ENCODE peak calls at places on chromosomes 4 and X, in four cellular contexts. O, K, L and G are unnamed samples.

GRCh38 chr4:75494563-75494962 is 19.6 kb downstream of the RCHY1 start:
- DNase-seq in K (no peak), O (no peak), L (no peak), G (no peak)

GRCh38 chr4:147960971-147961370 is 229.1 kb downstream of the ARHGAP10 start:
- DNase-seq in K (no peak), L (no peak), O (no peak), G (no peak)

GRCh38 chrX:2670978-2671377 is 20.1 kb upstream of the CD99 start:
- DNase-seq in L (no peak), O (no peak), K (no peak), G (no peak)

GRCh38 chr4:2754848-2755820 is 1.0 kb downstream of the TNIP2 start:
- DNase-seq in K (no peak), L (no peak), O (no peak), G (no peak)

GRCh38 chr4:25913056-25913850 is 767 bp upstream of the SMIM20 start:
- DNase-seq in L (no peak), K (no peak), O (no peak), G (no peak)

GRCh38 chr4:119672086-119672485 is 43.5 kb upstream of the PDE5A start:
- DNase-seq in L (no peak), K (no peak), O (no peak), G (no peak)

GRCh38 chr4:41590591-41590990 is 52.6 kb downstream of the LIMCH1 start:
- DNase-seq in K (no peak), L (no peak), O (no peak), G (no peak)

GRCh38 chr4:159048166-159048886 is 54.6 kb upstream of the RAPGEF2 start:
- DNase-seq in K (peak), L (peak), O (no peak), G (peak)

GRCh38 chr4:151721466-151721865 is 39.3 kb downstream of the GATB start:
- DNase-seq in L (no peak), O (no peak), K (no peak), G (no peak)

GRCh38 chr4:77990904-77991358 is 66.2 kb upstream of the FRAS1 start:
- DNase-seq in O (no peak), L (peak), K (no peak), G (no peak)
- TF ChIP-seq CHD4 in O (no peak), L (no peak), K (no peak), G (no peak)

GRCh38 chrX:37757082-37757481 is 22.8 kb upstream of the CYBB start:
- DNase-seq in K (no peak), O (no peak), L (no peak), G (no peak)

GRCh38 chrX:37754518-37754917 is 25.3 kb upstream of the CYBB start:
- DNase-seq in K (no peak), O (no peak), L (no peak), G (no peak)

GRCh38 chrX:37753384-37753783 is 26.5 kb upstream of the CYBB start:
- DNase-seq in K (no peak), L (no peak), O (no peak), G (no peak)

GRCh38 chrX:37752941-37753340 is 26.9 kb upstream of the CYBB start:
- DNase-seq in L (no peak), K (no peak), O (no peak), G (no peak)

GRCh38 chrX:37755073-37755472 is 24.8 kb upstream of the CYBB start:
- DNase-seq in O (peak), K (peak), L (no peak), G (no peak)
- TF ChIP-seq CHD4 in O (no peak), K (no peak), L (no peak), G (no peak)

GRCh38 chr4:19010766-19011165 is 989.2 kb upstream of the LCORL start:
- DNase-seq in L (no peak), O (no peak), K (no peak), G (no peak)
- TF ChIP-seq CHD4 in L (no peak), O (no peak), K (no peak), G (no peak)

DNA sequence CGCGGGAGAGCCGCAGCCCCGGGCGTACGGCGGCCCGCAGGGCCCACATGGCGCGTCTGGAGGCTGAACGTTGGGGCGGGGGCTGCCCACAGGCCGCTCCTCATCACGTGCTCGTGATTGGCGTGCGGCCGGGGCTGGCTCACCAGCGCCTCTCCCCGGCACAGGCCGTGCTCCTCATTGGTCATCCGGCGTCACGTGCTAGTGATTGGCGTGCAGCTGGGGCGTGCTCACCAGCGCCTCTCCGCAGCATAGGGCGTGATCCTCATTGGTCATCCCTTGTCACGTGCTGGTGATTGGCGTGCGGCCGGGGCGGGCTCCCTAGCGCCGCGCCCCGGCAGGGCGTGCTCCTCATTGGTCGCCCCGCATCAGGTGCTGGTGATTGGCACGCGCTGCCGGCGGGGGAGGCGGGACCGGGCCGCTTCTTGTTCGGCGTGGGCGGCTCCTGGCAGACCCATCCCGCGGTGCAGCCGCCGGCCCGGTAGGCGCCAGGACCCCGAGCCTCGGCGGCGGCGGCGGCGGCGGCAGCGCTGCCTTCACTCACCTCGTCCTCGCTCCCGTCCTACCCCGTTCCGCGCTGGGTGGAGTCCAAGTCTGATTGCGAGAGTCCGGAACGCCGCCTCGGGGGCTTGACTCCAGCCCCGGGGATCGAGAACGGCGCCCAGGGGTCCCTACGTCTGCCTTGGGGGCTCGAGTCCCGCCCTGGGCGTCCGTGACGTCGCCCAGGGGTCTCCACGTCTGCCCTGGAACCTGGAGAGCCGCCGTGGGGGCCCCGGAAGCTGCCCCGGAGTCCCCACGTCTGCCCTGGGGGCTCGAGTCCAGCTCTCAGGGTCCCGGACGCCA is at the start of gene GTPBP6:
- DNase-seq in L (peak), O (peak), K (peak), G (peak)
- TF ChIP-seq CHD4 in L (no peak), O (no peak), K (no peak), G (no peak)

DNA sequence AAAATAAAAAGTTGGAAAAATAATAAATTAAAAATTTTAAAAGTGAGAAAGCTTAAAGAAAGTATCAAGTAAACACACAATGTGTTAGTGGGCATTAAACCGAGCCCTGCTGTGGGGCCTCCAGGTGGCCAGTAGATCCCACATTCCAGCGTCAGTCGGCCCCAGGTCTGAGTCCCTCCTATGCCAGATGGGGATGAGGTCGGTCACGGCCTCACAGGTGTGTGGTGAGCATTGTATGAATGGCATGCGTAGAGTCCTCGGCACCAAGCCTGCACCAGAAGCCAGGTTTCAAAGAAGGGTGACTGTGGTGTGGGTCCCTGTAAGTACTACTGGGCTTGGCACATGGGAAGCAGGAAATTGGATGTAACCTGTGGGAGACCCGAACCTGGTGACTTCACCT is 75.6 kb upstream of the MSX1 start:
- DNase-seq in K (no peak), L (no peak), O (no peak), G (no peak)
- TF ChIP-seq CHD4 in K (no peak), L (no peak), O (no peak), G (no peak)

GRCh38 chrX:104172121-104172520 is 5.9 kb downstream of the FAM199X start:
- DNase-seq in O (no peak), K (no peak), L (no peak), G (no peak)

GRCh38 chrX:104168127-104168526 is 1.9 kb downstream of the FAM199X start:
- DNase-seq in L (no peak), O (no peak), K (no peak), G (no peak)

GRCh38 chrX:104165894-104166734 is at the start of gene FAM199X:
- DNase-seq in O (peak), L (peak), K (peak), G (peak)

GRCh38 chrX:104172788-104173187 is 6.5 kb downstream of the FAM199X start:
- DNase-seq in L (no peak), K (peak), O (no peak), G (no peak)

GRCh38 chrX:104166735-104167436 is 633 bp downstream of the FAM199X start:
- DNase-seq in O (no peak), K (peak), L (no peak), G (no peak)
- TF ChIP-seq CHD4 in O (no peak), K (no peak), L (no peak), G (no peak)

DNA sequence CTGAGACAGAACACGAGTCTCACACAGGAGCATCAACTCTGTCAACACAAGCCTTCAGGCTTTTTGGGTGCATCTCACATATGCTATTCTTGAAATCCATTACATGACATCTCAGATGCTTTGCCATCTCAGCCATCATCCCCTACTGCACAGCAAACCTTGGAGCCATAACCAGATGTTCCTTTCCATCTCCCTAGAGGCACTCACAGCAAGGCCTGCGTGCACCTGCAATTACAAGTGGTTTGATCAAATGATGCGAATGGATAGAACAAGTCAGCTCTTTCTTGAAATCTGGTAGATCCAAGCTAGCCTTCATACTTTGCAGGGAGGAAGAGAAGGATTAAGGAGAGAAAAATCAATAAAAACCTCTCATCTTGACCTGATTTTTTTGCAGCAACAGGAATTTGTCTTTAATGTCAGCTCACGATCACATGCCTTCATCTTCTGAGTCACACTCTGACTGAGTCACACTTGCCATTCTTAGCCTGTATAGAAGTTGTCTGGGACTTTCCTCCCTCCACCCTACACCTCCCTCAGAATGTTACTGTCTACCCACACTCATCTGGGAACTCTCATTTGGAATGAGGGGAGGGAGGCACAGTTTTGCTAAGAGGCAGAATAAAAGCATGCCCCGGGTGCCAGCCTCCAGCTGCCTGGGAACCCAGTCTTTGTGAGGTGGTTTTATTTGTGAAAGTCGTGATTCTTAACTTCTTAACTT is 11.9 kb upstream of the TRIML1 start:
- DNase-seq in K (no peak), O (no peak), L (no peak), G (peak)
- TF ChIP-seq CHD4 in K (no peak), O (no peak), L (no peak), G (no peak)

GRCh38 chr4:140344621-140345020 is 28.8 kb upstream of the SCOC start:
- DNase-seq in K (no peak), L (no peak), O (no peak), G (no peak)
- TF ChIP-seq CHD4 in K (no peak), L (no peak), O (no peak), G (no peak)